ENCODE peak calls at places on chromosomes 11 and 22, in eight cellular contexts. J is HAP-1; M is NCI-H345; X is fibroblast of the aortic adventitia; G is AG09309; I is stomach; U is left ventricle myocardium superior; P is effector CD4-positive, alpha-beta T cell. V is an unnamed sample.

GRCh38 chr11:11669447-11669846 is 47.6 kb upstream of the GALNT18 start:
- DNase-seq in J (no peak), M (no peak), X (no peak), G (no peak), I (no peak), U (no peak), P (no peak), V (no peak)

GRCh38 chr11:121024989-121025388 is 1.1 kb downstream of the TBCEL start:
- DNase-seq in J (no peak), M (peak), X (peak), G (no peak), I (no peak), U (peak), P (no peak), V (no peak)

GRCh38 chr11:19919050-19919561 is 206.5 kb downstream of the NAV2 start:
- DNase-seq in J (no peak), M (peak), X (peak), G (peak), I (peak), U (peak), P (no peak), V (no peak)

GRCh38 chr11:112498701-112499100 is 238.0 kb upstream of the PLET1 start:
- DNase-seq in J (no peak), M (no peak), X (no peak), G (no peak), I (no peak), U (no peak), P (no peak), V (no peak)

GRCh38 chr11:99988105-99988907 is 698.8 kb upstream of the ARHGAP42 start:
- DNase-seq in J (no peak), M (no peak), X (no peak), G (no peak), I (no peak), U (no peak), P (no peak), V (no peak)

GRCh38 chr11:117701781-117702180 is 95.2 kb downstream of the DSCAML1 start:
- DNase-seq in J (no peak), M (no peak), X (no peak), G (no peak), I (no peak), U (no peak), P (no peak), V (no peak)

GRCh38 chr11:101880208-101880607 is 34.6 kb upstream of the CEP126 start:
- DNase-seq in J (peak), M (peak), X (peak), G (no peak), I (no peak), U (no peak), P (no peak), V (peak)

GRCh38 chr22:32855023-32855756 is 53.7 kb downstream of the TIMP3 start:
- DNase-seq in J (no peak), M (no peak), X (no peak), G (no peak), I (no peak), U (no peak), P (no peak), V (no peak)

GRCh38 chr11:111612211-111612610 is 10.0 kb downstream of the SIK2 start:
- DNase-seq in J (no peak), M (no peak), X (peak), G (no peak), I (no peak), U (no peak), P (no peak), V (no peak)

GRCh38 chr11:110479445-110480101 is 49.8 kb downstream of the FDX1 start:
- DNase-seq in J (no peak), M (peak), X (peak), G (peak), I (no peak), U (no peak), P (no peak), V (no peak)

GRCh38 chr11:116217006-116217405 is 555.8 kb downstream of the BUD13 start:
- DNase-seq in J (peak), M (peak), X (peak), G (peak), I (no peak), U (peak), P (no peak), V (no peak)

GRCh38 chr11:20874358-20874757 is 205.0 kb downstream of the NELL1 start:
- DNase-seq in J (no peak), M (no peak), X (no peak), G (no peak), I (no peak), U (no peak), P (no peak), V (no peak)

GRCh38 chr22:18070556-18071306 is 7.1 kb upstream of the PEX26 start:
- DNase-seq in J (no peak), M (no peak), X (no peak), G (no peak), I (no peak), U (no peak), P (no peak), V (no peak)

GRCh38 chr11:2426826-2427521 is 17.3 kb downstream of the TRPM5 start:
- DNase-seq in J (no peak), M (no peak), X (no peak), G (no peak), I (peak), U (peak), P (no peak), V (no peak)

GRCh38 chr11:104772806-104773241 is 125.4 kb downstream of the CASP12 start:
- DNase-seq in J (no peak), M (no peak), X (peak), G (peak), I (no peak), U (no peak), P (no peak), V (no peak)

GRCh38 chr11:62612366-62613274 is at the start of the genes EML3 and ROM1:
- DNase-seq in J (peak), M (peak), X (peak), G (no peak), I (peak), U (peak), P (peak), V (peak)

GRCh38 chr11:22787565-22788162 is 41.9 kb downstream of the SVIP start:
- DNase-seq in J (peak), M (peak), X (peak), G (peak), I (no peak), U (no peak), P (peak), V (peak)

GRCh38 chr11:47489395-47489755 is 40.4 kb upstream of the RAPSN start:
- DNase-seq in J (no peak), M (no peak), X (peak), G (no peak), I (no peak), U (no peak), P (no peak), V (no peak)

GRCh38 chr22:35629406-35630234 is 12.5 kb upstream of the MB start:
- DNase-seq in J (no peak), M (no peak), X (peak), G (peak), I (peak), U (peak), P (no peak), V (peak)

GRCh38 chr11:94849836-94850235 is 81.7 kb downstream of the AMOTL1 start:
- DNase-seq in J (no peak), M (no peak), X (peak), G (no peak), I (no peak), U (peak), P (no peak), V (no peak)

GRCh38 chr11:30725645-30726195 is 139.6 kb upstream of the MPPED2 start:
- DNase-seq in J (no peak), M (no peak), X (no peak), G (no peak), I (no peak), U (no peak), P (no peak), V (no peak)

GRCh38 chr22:43883012-43883661 is 8.7 kb downstream of the PNPLA5 start:
- DNase-seq in J (peak), M (peak), X (peak), G (no peak), I (peak), U (no peak), P (peak), V (peak)

GRCh38 chr11:61602775-61603569 is 22.1 kb upstream of the SYT7 start:
- DNase-seq in J (no peak), M (no peak), X (peak), G (peak), I (peak), U (peak), P (no peak), V (no peak)

GRCh38 chr11:123054301-123055065 is 7.5 kb downstream of the HSPA8 start:
- DNase-seq in J (peak), M (peak), X (peak), G (peak), I (no peak), U (no peak), P (no peak), V (peak)

GRCh38 chr11:72642815-72643511 is 31.3 kb downstream of the PDE2A start:
- DNase-seq in J (peak), M (peak), X (peak), G (no peak), I (peak), U (peak), P (peak), V (peak)